ENCODE peak calls at places on chromosomes 7 and 10, in eight cellular contexts. F is GM06990; Y is stimulated activated CD8-positive, alpha-beta memory T cell treated with anti-CD3 and anti-CD28 coated beads, Interleukin-15, amount 100 ng/mL, for 24 hours; H is IMR-90; V is activated gamma-delta T cell; P is ecto neural progenitor cell; U is Right ventricle myocardium inferior; W is adipocyte. E is an unnamed sample.

GRCh38 chr7:139121-139520 is 53.2 kb upstream of the FAM20C start:
- DNase-seq in F (no peak), Y (no peak), H (no peak), V (no peak), P (no peak), U (no peak), W (no peak), E (no peak)

GRCh38 chr10:655184-655583 is 34.3 kb downstream of the DIP2C start:
- DNase-seq in F (no peak), Y (no peak), H (no peak), V (no peak), P (no peak), U (no peak), W (no peak), E (no peak)

GRCh38 chr7:30162622-30163124 is 27.9 kb downstream of the MTURN start:
- DNase-seq in F (no peak), Y (no peak), H (peak), V (no peak), P (no peak), U (no peak), W (peak), E (peak)

GRCh38 chr10:119216137-119216536 is 8.8 kb downstream of the GRK5 start:
- DNase-seq in F (no peak), Y (no peak), H (no peak), V (no peak), P (no peak), U (no peak), W (no peak), E (no peak)

GRCh38 chr10:5555881-5556280 is 31.1 kb downstream of the CALML3 start:
- DNase-seq in F (no peak), Y (no peak), H (no peak), V (no peak), P (no peak), U (no peak), W (no peak), E (no peak)

GRCh38 chr7:45863715-45864114 is 9.2 kb downstream of the CCDC201 start:
- DNase-seq in F (no peak), Y (no peak), H (no peak), V (no peak), P (peak), U (no peak), W (no peak), E (no peak)

GRCh38 chr10:34292675-34293074 is 522.4 kb downstream of the PARD3 start:
- DNase-seq in F (no peak), Y (no peak), H (peak), V (no peak), P (no peak), U (no peak), W (no peak), E (no peak)

GRCh38 chr10:593901-594457 is 95.5 kb downstream of the DIP2C start:
- DNase-seq in F (no peak), Y (no peak), H (peak), V (no peak), P (no peak), U (no peak), W (no peak), E (no peak)

GRCh38 chr10:58992830-58993460 is 183.5 kb upstream of the PHYHIPL start:
- DNase-seq in F (no peak), Y (no peak), H (no peak), V (no peak), P (no peak), U (no peak), W (no peak), E (no peak)

GRCh38 chr10:35268791-35269257 is 67.5 kb upstream of the CCNY start:
- DNase-seq in F (no peak), Y (no peak), H (no peak), V (no peak), P (no peak), U (no peak), W (peak), E (no peak)

GRCh38 chr10:74932648-74933047 is 106.2 kb downstream of the KAT6B start:
- DNase-seq in F (no peak), Y (no peak), H (no peak), V (no peak), P (no peak), U (peak), W (no peak), E (no peak)

GRCh38 chr10:12556057-12556456 is 206.7 kb downstream of the CAMK1D start:
- DNase-seq in F (no peak), Y (no peak), H (no peak), V (no peak), P (no peak), U (no peak), W (no peak), E (no peak)

GRCh38 chr7:150380463-150380862 is 1.3 kb downstream of the ZNF775 start:
- DNase-seq in F (peak), Y (no peak), H (no peak), V (no peak), P (no peak), U (no peak), W (no peak), E (no peak)

GRCh38 chr7:28096713-28097112 is 83.9 kb downstream of the JAZF1 start:
- DNase-seq in F (peak), Y (no peak), H (peak), V (no peak), P (no peak), U (no peak), W (peak), E (peak)

GRCh38 chr10:1601371-1601906 is 135.9 kb downstream of the ADARB2 start:
- DNase-seq in F (no peak), Y (no peak), H (no peak), V (no peak), P (no peak), U (no peak), W (no peak), E (no peak)

GRCh38 chr10:130127612-130128607 is 8.3 kb upstream of the GLRX3 start:
- DNase-seq in F (no peak), Y (no peak), H (peak), V (no peak), P (peak), U (no peak), W (peak), E (no peak)

GRCh38 chr7:39338716-39339115 is 227.5 kb upstream of the YAE1 start:
- DNase-seq in F (no peak), Y (no peak), H (no peak), V (no peak), P (no peak), U (no peak), W (no peak), E (no peak)

GRCh38 chr10:65314253-65314652 is 1611.6 kb upstream of the LRRTM3 start:
- DNase-seq in F (no peak), Y (no peak), H (no peak), V (no peak), P (no peak), U (no peak), W (no peak), E (no peak)

GRCh38 chr10:48740023-48740707 is 55.5 kb downstream of the WDFY4 start:
- DNase-seq in F (no peak), Y (no peak), H (no peak), V (no peak), P (peak), U (no peak), W (no peak), E (no peak)

GRCh38 chr7:129612112-129613015 is 844 bp downstream of the NRF1 start:
- DNase-seq in F (peak), Y (peak), H (peak), V (peak), P (peak), U (no peak), W (peak), E (no peak)

GRCh38 chr10:101050206-101051069 is 11.4 kb upstream of the KAZALD1 start:
- DNase-seq in F (peak), Y (peak), H (no peak), V (peak), P (peak), U (peak), W (peak), E (peak)

GRCh38 chr7:16563281-16564022 is 36.8 kb downstream of the LRRC72 start:
- DNase-seq in F (no peak), Y (no peak), H (peak), V (no peak), P (no peak), U (no peak), W (no peak), E (no peak)

GRCh38 chr10:52031771-52032170 is 282.3 kb upstream of the DKK1 start:
- DNase-seq in F (no peak), Y (no peak), H (peak), V (no peak), P (no peak), U (no peak), W (peak), E (no peak)

GRCh38 chr7:5677538-5678294 is 103.7 kb downstream of the RNF216 start:
- DNase-seq in F (no peak), Y (no peak), H (peak), V (no peak), P (peak), U (no peak), W (peak), E (no peak)